ENCODE peak calls at places on chromosomes 12 and 14, in four cellular contexts. Z is testis, A is vagina, F is gastrocnemius medialis. P is an unnamed sample. For H3K36me3, the result is how much of the 10 kb centered on the place peaks cover.

GRCh38 chr14:104086661-104087461 is 1.4 kb downstream of the ASPG start:
- DNase-seq in Z (no peak), A (no peak), F (no peak), P (peak)

GRCh38 chr12:4269279-4269991 is 4.1 kb upstream of the CCND2 start:
- DNase-seq in Z (peak), A (no peak), F (peak), P (no peak)

GRCh38 chr14:51607677-51608076 is 44.0 kb upstream of the FRMD6 start:
- DNase-seq in Z (peak), A (no peak), F (no peak), P (no peak)

GRCh38 chr14:56173360-56173922 is 55.2 kb downstream of the PELI2 start:
- DNase-seq in Z (no peak), A (no peak), F (no peak), P (no peak)

GRCh38 chr12:3973269-3973884 is 100.2 kb upstream of the PARP11 start:
- DNase-seq in Z (no peak), A (no peak), F (no peak), P (peak)

GRCh38 chr12:51269174-51270066 is 795 bp downstream of the SMAGP start:
- DNase-seq in Z (peak), A (no peak), F (no peak), P (peak)

GRCh38 chr12:67760586-67761275 is 112.2 kb downstream of the DYRK2 start:
- DNase-seq in Z (no peak), A (no peak), F (no peak), P (no peak)

GRCh38 chr14:56379956-56380355 is 199.6 kb upstream of the TMEM260 start:
- DNase-seq in Z (no peak), A (no peak), F (no peak), P (no peak)

GRCh38 chr12:109840349-109841073 is 7.3 kb upstream of the TRPV4 start:
- DNase-seq in Z (no peak), A (no peak), F (no peak), P (no peak)

GRCh38 chr14:41875113-41875512 is 268.4 kb downstream of the LRFN5 start:
- DNase-seq in Z (no peak), A (no peak), F (no peak), P (no peak)

GRCh38 chr12:117680311-117680710 is 288.5 kb downstream of the KSR2 start:
- DNase-seq in Z (no peak), A (no peak), F (no peak), P (no peak)

GRCh38 chr12:5808956-5809355 is 136.1 kb downstream of the ANO2 start:
- DNase-seq in Z (no peak), A (no peak), F (no peak), P (no peak)

GRCh38 chr12:119574255-119574654 is 19.3 kb upstream of the TMEM233 start:
- DNase-seq in Z (no peak), A (no peak), F (no peak), P (no peak)

GRCh38 chr12:121467638-121468403 is 67.9 kb downstream of the RNF34 start:
- DNase-seq in Z (no peak), A (no peak), F (no peak), P (peak)
- TF ChIP-seq POLR2A in Z (no peak), A (no peak), F (no peak), P (no peak)

DNA sequence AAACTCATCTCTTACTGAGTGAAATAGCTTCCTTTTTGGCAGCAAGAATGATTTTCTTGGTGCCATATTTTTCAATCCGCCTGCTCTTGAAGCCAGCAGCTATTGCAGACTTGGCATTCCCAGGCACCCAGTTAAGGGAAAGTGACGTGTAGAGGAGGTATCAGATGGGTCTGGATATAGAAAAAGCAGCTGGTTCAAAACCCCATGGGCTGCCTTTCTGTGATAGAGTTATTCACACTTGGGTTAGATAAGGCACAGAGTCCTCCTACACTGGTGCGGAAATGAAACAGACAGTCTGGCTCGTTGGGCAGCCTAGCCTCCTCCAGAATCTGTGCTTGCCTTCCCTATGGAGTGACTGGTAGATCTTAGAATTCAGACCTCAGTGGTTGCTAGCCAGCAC is 62.2 kb downstream of the PTPN11 start:
- DNase-seq in Z (peak), A (no peak), F (no peak), P (no peak)
- H3K36me3 ChIP-seq in Z (under half), A (half or more), F (under half), P (half or more)

GRCh38 chr12:114667669-114668150 is 16.3 kb downstream of the TBX3 start:
- DNase-seq in Z (no peak), A (no peak), F (no peak), P (no peak)

GRCh38 chr12:114668905-114669304 is 15.1 kb downstream of the TBX3 start:
- DNase-seq in Z (no peak), A (no peak), F (no peak), P (no peak)

GRCh38 chr12:114669501-114670256 is 14.3 kb downstream of the TBX3 start:
- DNase-seq in Z (no peak), A (no peak), F (no peak), P (no peak)

GRCh38 chr12:114666746-114667668 is 17.0 kb downstream of the TBX3 start:
- DNase-seq in Z (no peak), A (no peak), F (no peak), P (no peak)

GRCh38 chr12:114668151-114668891 is 15.7 kb downstream of the TBX3 start:
- DNase-seq in Z (peak), A (no peak), F (peak), P (peak)
- TF ChIP-seq POLR2A in Z (no peak), A (no peak), F (no peak), P (no peak)

GRCh38 chr14:63991833-63992232 is 139.0 kb downstream of the SYNE2 start:
- DNase-seq in Z (no peak), A (no peak), F (no peak), P (no peak)
- H3K36me3 ChIP-seq in Z (under half), A (under half), F (under half), P (under half)

GRCh38 chr14:93039649-93040315 is 75.9 kb downstream of the ITPK1 start:
- DNase-seq in Z (no peak), A (no peak), F (no peak), P (no peak)
- TF ChIP-seq POLR2A in Z (no peak), A (no peak), F (no peak), P (no peak)